ENCODE peak calls at places on chromosomes 12 and 14, in four cellular contexts. M is prostate gland, Y is heart left ventricle, I is GM13976. K is an unnamed sample.

GRCh38 chr12:78964521-78964920 is 99.9 kb downstream of the SYT1 start:
- DNase-seq in M (no peak), Y (no peak), I (no peak), K (no peak)

GRCh38 chr14:101820283-101820798 is 58.8 kb downstream of the PPP2R5C start:
- DNase-seq in M (no peak), Y (no peak), I (no peak), K (no peak)

GRCh38 chr12:88448337-88448944 is 131.8 kb downstream of the KITLG start:
- DNase-seq in M (no peak), Y (no peak), I (no peak), K (no peak)

GRCh38 chr12:77814361-77814760 is 16.3 kb upstream of the NAV3 start:
- DNase-seq in M (no peak), Y (no peak), I (no peak), K (no peak)

GRCh38 chr14:20556500-20557211 is 4.2 kb downstream of the RNASE9 start:
- DNase-seq in M (no peak), Y (no peak), I (no peak), K (no peak)

GRCh38 chr12:18430425-18431048 is 169.2 kb downstream of the PIK3C2G start:
- DNase-seq in M (peak; percentile 9), Y (peak; percentile 33), I (peak; percentile 20), K (peak; percentile 24)

GRCh38 chr12:132707241-132707640 is 3.4 kb upstream of the PGAM5 start:
- DNase-seq in M (no peak), Y (no peak), I (no peak), K (no peak)

GRCh38 chr14:53962954-53963490 is 6.4 kb upstream of the BMP4 start:
- DNase-seq in M (no peak), Y (no peak), I (no peak), K (no peak)

GRCh38 chr14:61681413-61681812 is 13.9 kb upstream of the HIF1A start:
- DNase-seq in M (no peak), Y (no peak), I (no peak), K (no peak)

GRCh38 chr12:49225551-49226166 is 36.8 kb upstream of the TUBA1A start:
- DNase-seq in M (no peak), Y (no peak), I (no peak), K (no peak)

GRCh38 chr14:31106768-31107167 is 80.6 kb upstream of the STRN3 start:
- DNase-seq in M (no peak), Y (no peak), I (no peak), K (no peak)

GRCh38 chr12:48197549-48197966 is 5.5 kb downstream of the OR10AD1 start:
- DNase-seq in M (no peak), Y (no peak), I (peak; percentile 57), K (peak; percentile 40)

GRCh38 chr14:37650356-37651037 is 55.1 kb downstream of the TTC6 start:
- DNase-seq in M (no peak), Y (no peak), I (no peak), K (no peak)

GRCh38 chr12:50187084-50187900 is 20.1 kb upstream of the CERS5 start:
- DNase-seq in M (no peak), Y (no peak), I (peak; percentile 58), K (peak; percentile 58)

GRCh38 chr14:61588419-61588901 is 106.9 kb upstream of the HIF1A start:
- DNase-seq in M (no peak), Y (no peak), I (no peak), K (no peak)

GRCh38 chr12:104230704-104231103 is 15.1 kb downstream of the TXNRD1 start:
- DNase-seq in M (no peak), Y (no peak), I (no peak), K (no peak)

GRCh38 chr14:100422556-100423420 is 99.6 kb downstream of the SLC25A47 start:
- DNase-seq in M (no peak), Y (no peak), I (no peak), K (no peak)

GRCh38 chr12:18955594-18955993 is 173.9 kb upstream of the PLEKHA5 start:
- DNase-seq in M (no peak), Y (no peak), I (no peak), K (no peak)

GRCh38 chr12:47078733-47079364 is 572 bp upstream of the PCED1B start:
- DNase-seq in M (peak; percentile 35), Y (no peak), I (peak; percentile 17), K (peak; percentile 17)

GRCh38 chr14:67232066-67232465 is 9.2 kb upstream of the PALS1 start:
- DNase-seq in M (no peak), Y (no peak), I (no peak), K (no peak)

GRCh38 chr12:83389237-83389996 is 702.7 kb downstream of the TMTC2 start:
- DNase-seq in M (peak; percentile 7), Y (peak; percentile 7), I (no peak), K (peak; percentile 3)

GRCh38 chr14:90599748-90600507 is 203.1 kb downstream of the CALM1 start:
- DNase-seq in M (peak; percentile 26), Y (no peak), I (no peak), K (no peak)
- TF ChIP-seq CTCF in M (peak; percentile 56), Y (peak; percentile 16), I (no peak), K (no peak)

GRCh38 chr12:7937867-7938506 is 2.0 kb upstream of the SLC2A3 start:
- DNase-seq in M (no peak), Y (no peak), I (peak; percentile 37), K (no peak)
- TF ChIP-seq CTCF in M (no peak), Y (no peak), I (no peak), K (no peak)

DNA sequence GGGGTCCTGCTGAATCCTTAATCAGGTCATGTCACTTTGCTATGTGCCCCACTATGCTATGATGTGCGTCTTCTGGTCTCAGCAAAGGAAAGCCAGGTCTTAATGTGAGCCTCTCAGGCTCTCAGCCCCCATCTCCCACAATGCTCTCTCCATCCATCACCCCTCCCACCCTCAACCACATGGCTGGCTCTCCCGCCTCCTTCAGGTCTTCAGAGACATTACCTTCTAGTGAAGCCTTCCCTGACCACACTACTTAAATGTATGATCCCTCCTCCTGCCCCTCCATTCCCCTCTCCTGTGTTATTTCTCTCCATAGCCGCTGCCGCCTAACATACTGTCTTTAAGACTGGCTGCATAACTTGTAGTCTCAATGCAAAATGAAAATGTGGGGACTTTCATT is 50.5 kb downstream of the KRT80 start:
- DNase-seq in M (no peak), Y (no peak), I (no peak), K (no peak)
- TF ChIP-seq CTCF in M (no peak), Y (no peak), I (no peak), K (no peak)

DNA sequence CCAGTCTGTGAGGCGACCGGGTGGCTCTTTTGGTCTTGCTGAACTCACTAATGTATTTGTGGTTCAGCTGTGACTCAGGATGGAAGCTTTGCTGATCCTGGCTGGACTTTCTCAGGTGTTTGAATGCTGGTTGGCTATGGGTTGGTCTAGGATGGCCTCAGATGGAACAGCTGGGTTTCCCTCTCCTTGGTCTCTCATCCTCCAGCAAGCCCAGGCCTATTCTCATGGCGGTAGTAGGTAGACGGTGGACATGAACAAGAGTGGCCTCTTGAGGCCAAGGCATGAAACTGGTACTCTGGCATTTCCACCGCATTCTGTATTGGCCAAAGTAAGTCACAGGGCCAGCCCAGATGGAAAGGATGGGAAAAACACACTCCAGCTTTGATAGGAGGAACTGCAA is 11.8 kb upstream of the POLR3B start:
- DNase-seq in M (peak; percentile 21), Y (peak; percentile 32), I (no peak), K (no peak)
- TF ChIP-seq CTCF in M (peak; percentile 45), Y (peak; percentile 54), I (no peak), K (no peak)

GRCh38 chr14:106879241-106879640 is 1352.9 kb downstream of the TMEM121 start:
- DNase-seq in M (no peak), Y (no peak), I (peak; percentile 70), K (peak; percentile 77)
- TF ChIP-seq CTCF in M (no peak), Y (no peak), I (peak; percentile 83), K (peak; percentile 54)

DNA sequence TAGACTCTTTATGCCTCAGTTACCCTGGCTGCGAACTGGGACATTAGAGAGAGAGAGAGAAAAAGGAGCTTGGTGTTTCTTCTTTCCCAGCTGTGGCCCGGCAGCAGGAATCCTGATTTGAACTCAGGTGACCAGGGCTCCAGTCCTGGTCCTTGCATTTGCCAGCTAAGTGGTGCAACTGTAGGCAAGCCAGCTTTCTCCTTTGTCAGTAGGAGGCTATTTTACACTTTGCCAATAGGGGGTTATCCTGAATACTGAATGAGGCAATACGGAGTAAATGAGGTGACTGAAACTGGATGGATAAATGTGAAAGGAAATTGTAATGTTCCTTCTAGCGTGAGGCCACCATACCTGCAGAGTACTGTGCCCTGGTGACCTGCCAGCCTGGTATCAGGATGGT is 27.8 kb downstream of the KCNA5 start:
- DNase-seq in M (no peak), Y (no peak), I (no peak), K (no peak)
- TF ChIP-seq CTCF in M (no peak), Y (no peak), I (no peak), K (no peak)

GRCh38 chr14:71320107-71320733 is 413.0 kb downstream of the PCNX1 start:
- DNase-seq in M (peak; percentile 95), Y (peak; percentile 99), I (peak; percentile 95), K (peak; percentile 96)

GRCh38 chr14:71318097-71318459 is 410.8 kb downstream of the PCNX1 start:
- DNase-seq in M (no peak), Y (no peak), I (no peak), K (no peak)

GRCh38 chr14:71321556-71322315 is 414.5 kb downstream of the PCNX1 start:
- DNase-seq in M (peak; percentile 37), Y (no peak), I (no peak), K (no peak)

GRCh38 chr14:71320734-71321555 is 413.7 kb downstream of the PCNX1 start:
- DNase-seq in M (peak; percentile 37), Y (peak; percentile 56), I (peak; percentile 76), K (peak; percentile 77)

GRCh38 chr14:71319646-71320045 is 412.4 kb downstream of the PCNX1 start:
- DNase-seq in M (no peak), Y (no peak), I (no peak), K (no peak)
- TF ChIP-seq CTCF in M (no peak), Y (no peak), I (no peak), K (no peak)